ENCODE peak calls at places on chromosomes 11 and 22, in eight cellular contexts. One of them, this sample, is unnamed.

GRCh38 chr11:13534358-13534757 is 38.6 kb upstream of the PTH start:
- DNase-seq in right atrium auricular region: no peak
- DNase-seq in fibroblast of lung: no peak
- DNase-seq in aorta: no peak
- DNase-seq in CD4-positive, alpha-beta T cell: no peak
- DNase-seq in dorsolateral prefrontal cortex: no peak
- DNase-seq in PC-9: no peak
- DNase-seq in heart right ventricle: no peak
- DNase-seq in this sample: no peak

GRCh38 chr11:30830666-30831065 is 244.5 kb upstream of the MPPED2 start:
- DNase-seq in PC-9: no peak
- DNase-seq in right atrium auricular region: no peak
- DNase-seq in CD4-positive, alpha-beta T cell: no peak
- DNase-seq in dorsolateral prefrontal cortex: no peak
- DNase-seq in heart right ventricle: no peak
- DNase-seq in aorta: no peak
- DNase-seq in fibroblast of lung: no peak
- DNase-seq in this sample: no peak

GRCh38 chr11:33116535-33116934 is 44.7 kb downstream of the CSTF3 start:
- DNase-seq in heart right ventricle: no peak
- DNase-seq in PC-9: peak; percentile 67
- DNase-seq in right atrium auricular region: no peak
- DNase-seq in CD4-positive, alpha-beta T cell: no peak
- DNase-seq in fibroblast of lung: no peak
- DNase-seq in aorta: no peak
- DNase-seq in dorsolateral prefrontal cortex: no peak
- DNase-seq in this sample: peak; percentile 49

GRCh38 chr22:39240841-39241631 is 3.7 kb downstream of the PDGFB start:
- DNase-seq in dorsolateral prefrontal cortex: peak; percentile 46
- DNase-seq in aorta: no peak
- DNase-seq in heart right ventricle: peak; percentile 56
- DNase-seq in right atrium auricular region: peak; percentile 76
- DNase-seq in CD4-positive, alpha-beta T cell: peak; percentile 35
- DNase-seq in PC-9: peak; percentile 99
- DNase-seq in fibroblast of lung: no peak
- DNase-seq in this sample: peak; percentile 74

GRCh38 chr22:33893486-33893885 is 26.8 kb downstream of the LARGE1 start:
- DNase-seq in PC-9: no peak
- DNase-seq in fibroblast of lung: no peak
- DNase-seq in dorsolateral prefrontal cortex: no peak
- DNase-seq in aorta: no peak
- DNase-seq in right atrium auricular region: no peak
- DNase-seq in heart right ventricle: no peak
- DNase-seq in CD4-positive, alpha-beta T cell: no peak
- DNase-seq in this sample: no peak

GRCh38 chr11:134332189-134332631 is 422 bp downstream of the GLB1L2 start:
- DNase-seq in dorsolateral prefrontal cortex: no peak
- DNase-seq in PC-9: no peak
- DNase-seq in aorta: no peak
- DNase-seq in fibroblast of lung: no peak
- DNase-seq in right atrium auricular region: no peak
- DNase-seq in heart right ventricle: no peak
- DNase-seq in CD4-positive, alpha-beta T cell: peak; percentile 12
- DNase-seq in this sample: no peak

GRCh38 chr11:85759915-85760314 is 51.0 kb downstream of the SYTL2 start:
- DNase-seq in dorsolateral prefrontal cortex: no peak
- DNase-seq in right atrium auricular region: no peak
- DNase-seq in aorta: no peak
- DNase-seq in CD4-positive, alpha-beta T cell: no peak
- DNase-seq in PC-9: peak; percentile 82
- DNase-seq in heart right ventricle: no peak
- DNase-seq in fibroblast of lung: peak; percentile 89
- DNase-seq in this sample: no peak

GRCh38 chr22:48677168-48677520 is 1150.5 kb downstream of the BRD1 start:
- DNase-seq in PC-9: no peak
- DNase-seq in dorsolateral prefrontal cortex: no peak
- DNase-seq in aorta: no peak
- DNase-seq in right atrium auricular region: no peak
- DNase-seq in heart right ventricle: no peak
- DNase-seq in fibroblast of lung: no peak
- DNase-seq in CD4-positive, alpha-beta T cell: no peak
- DNase-seq in this sample: no peak

GRCh38 chr11:77959434-77959833 is 35.0 kb downstream of the INTS4 start:
- DNase-seq in CD4-positive, alpha-beta T cell: no peak
- DNase-seq in right atrium auricular region: no peak
- DNase-seq in PC-9: no peak
- DNase-seq in dorsolateral prefrontal cortex: no peak
- DNase-seq in aorta: no peak
- DNase-seq in heart right ventricle: no peak
- DNase-seq in fibroblast of lung: peak; percentile 5
- DNase-seq in this sample: no peak

GRCh38 chr22:45684169-45684568 is 12.5 kb downstream of the ATXN10 start:
- DNase-seq in aorta: no peak
- DNase-seq in right atrium auricular region: no peak
- DNase-seq in dorsolateral prefrontal cortex: no peak
- DNase-seq in PC-9: no peak
- DNase-seq in fibroblast of lung: no peak
- DNase-seq in CD4-positive, alpha-beta T cell: no peak
- DNase-seq in heart right ventricle: no peak
- DNase-seq in this sample: no peak

GRCh38 chr22:45682069-45682468 is 10.4 kb downstream of the ATXN10 start:
- DNase-seq in right atrium auricular region: no peak
- DNase-seq in CD4-positive, alpha-beta T cell: no peak
- DNase-seq in aorta: no peak
- DNase-seq in dorsolateral prefrontal cortex: no peak
- DNase-seq in heart right ventricle: no peak
- DNase-seq in PC-9: no peak
- DNase-seq in fibroblast of lung: no peak
- DNase-seq in this sample: no peak

GRCh38 chr22:45684752-45685359 is 13.2 kb downstream of the ATXN10 start:
- DNase-seq in PC-9: no peak
- DNase-seq in CD4-positive, alpha-beta T cell: no peak
- DNase-seq in dorsolateral prefrontal cortex: no peak
- DNase-seq in heart right ventricle: no peak
- DNase-seq in right atrium auricular region: no peak
- DNase-seq in aorta: no peak
- DNase-seq in fibroblast of lung: no peak
- DNase-seq in this sample: no peak

GRCh38 chr22:45683248-45683647 is 11.6 kb downstream of the ATXN10 start:
- DNase-seq in fibroblast of lung: no peak
- DNase-seq in right atrium auricular region: no peak
- DNase-seq in CD4-positive, alpha-beta T cell: no peak
- DNase-seq in PC-9: no peak
- DNase-seq in heart right ventricle: no peak
- DNase-seq in dorsolateral prefrontal cortex: no peak
- DNase-seq in aorta: no peak
- DNase-seq in this sample: no peak

GRCh38 chr22:45683680-45684079 is 12.0 kb downstream of the ATXN10 start:
- DNase-seq in fibroblast of lung: no peak
- DNase-seq in CD4-positive, alpha-beta T cell: no peak
- DNase-seq in right atrium auricular region: no peak
- DNase-seq in aorta: no peak
- DNase-seq in PC-9: no peak
- DNase-seq in heart right ventricle: no peak
- DNase-seq in dorsolateral prefrontal cortex: no peak
- DNase-seq in this sample: no peak
- H3K27ac ChIP-seq in fibroblast of lung: no peak overlapping the region
- H3K27ac ChIP-seq in CD4-positive, alpha-beta T cell: no peak overlapping the region
- H3K27ac ChIP-seq in right atrium auricular region: no peak overlapping the region
- H3K27ac ChIP-seq in aorta: no peak overlapping the region
- H3K27ac ChIP-seq in PC-9: peak overlapping the region; percentile 97
- H3K27ac ChIP-seq in heart right ventricle: no peak overlapping the region
- H3K27ac ChIP-seq in dorsolateral prefrontal cortex: no peak overlapping the region
- H3K27ac ChIP-seq in this sample: no peak overlapping the region

DNA sequence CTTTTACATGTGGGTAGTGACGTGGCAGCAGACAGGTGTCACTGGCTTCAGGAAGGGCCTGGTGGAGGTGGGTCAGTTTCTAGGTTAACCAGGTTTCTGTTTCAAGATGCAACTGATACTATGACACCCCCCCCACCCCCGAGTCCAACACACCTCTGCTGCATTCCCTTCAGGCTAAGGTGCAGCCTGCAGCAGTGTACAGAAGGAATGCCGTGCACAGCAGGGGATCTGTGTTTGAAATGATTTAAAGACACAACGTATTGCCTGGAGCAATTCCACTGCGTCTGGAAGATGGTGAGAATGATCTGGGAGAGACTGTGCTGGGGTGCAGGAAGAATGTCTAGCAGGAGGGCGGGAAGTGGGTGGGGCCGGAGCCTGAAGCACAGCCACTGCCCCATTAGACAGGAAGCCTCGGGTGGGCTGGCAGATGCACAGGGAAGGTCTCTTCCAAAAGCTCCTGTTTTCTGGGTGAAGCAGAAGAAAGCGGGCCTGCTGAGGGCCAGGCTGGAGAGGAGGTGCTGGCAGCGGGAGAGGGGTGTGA is 11.9 kb upstream of the TESMIN start:
- DNase-seq in dorsolateral prefrontal cortex: no peak
- DNase-seq in heart right ventricle: no peak
- DNase-seq in CD4-positive, alpha-beta T cell: no peak
- DNase-seq in aorta: peak; percentile 60
- DNase-seq in fibroblast of lung: no peak
- DNase-seq in PC-9: peak; percentile 100
- DNase-seq in right atrium auricular region: no peak
- DNase-seq in this sample: peak; percentile 22
- H3K27ac ChIP-seq in dorsolateral prefrontal cortex: no peak overlapping the region
- H3K27ac ChIP-seq in heart right ventricle: no peak overlapping the region
- H3K27ac ChIP-seq in CD4-positive, alpha-beta T cell: no peak overlapping the region
- H3K27ac ChIP-seq in aorta: no peak overlapping the region
- H3K27ac ChIP-seq in fibroblast of lung: no peak overlapping the region
- H3K27ac ChIP-seq in PC-9: peak overlapping the region; percentile 88
- H3K27ac ChIP-seq in right atrium auricular region: no peak overlapping the region
- H3K27ac ChIP-seq in this sample: peak overlapping the region; percentile 55

DNA sequence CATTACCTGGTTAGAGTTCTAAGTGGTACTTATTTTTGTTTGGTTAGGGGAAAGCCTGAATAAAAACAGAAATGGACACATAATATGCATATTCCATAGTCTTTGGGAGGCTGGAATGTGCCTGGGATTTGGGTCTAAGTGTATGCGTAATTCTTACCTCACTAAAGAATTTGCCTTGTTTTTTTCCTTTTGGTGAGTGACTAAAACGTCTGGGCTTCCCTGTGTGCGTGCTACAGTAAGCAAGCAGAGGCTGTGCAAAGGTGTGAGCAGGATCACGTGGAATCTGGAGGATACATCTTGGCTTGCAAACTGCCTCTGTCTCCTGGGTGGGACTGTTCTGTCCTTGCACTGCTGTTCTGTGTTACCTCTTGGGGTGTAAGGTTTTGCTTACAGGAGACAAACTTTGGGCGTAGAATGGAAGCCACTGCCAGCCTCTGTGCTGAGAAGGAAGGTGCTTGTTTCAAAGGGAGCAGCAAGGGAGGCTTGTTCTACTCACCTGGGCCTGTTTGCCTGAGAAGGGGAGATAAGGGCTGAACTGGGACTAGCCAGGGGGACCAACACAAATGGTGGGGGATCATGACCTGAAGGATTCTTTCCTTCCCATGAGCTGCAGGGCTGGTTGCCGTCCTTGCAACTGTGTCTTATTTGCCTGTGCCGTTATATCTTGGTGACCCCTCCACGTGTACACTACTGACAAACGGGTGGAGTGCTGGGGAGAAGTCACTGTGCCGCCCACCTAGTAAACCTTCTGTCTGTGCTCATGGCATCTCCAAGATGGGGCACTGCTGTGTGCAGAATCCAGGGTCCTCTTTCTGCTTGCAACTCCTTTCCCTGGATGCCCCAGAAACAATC is 4.5 kb downstream of the NEAT1 start:
- DNase-seq in heart right ventricle: no peak
- DNase-seq in PC-9: peak; percentile 54
- DNase-seq in aorta: peak; percentile 81
- DNase-seq in fibroblast of lung: peak; percentile 71
- DNase-seq in dorsolateral prefrontal cortex: no peak
- DNase-seq in CD4-positive, alpha-beta T cell: no peak
- DNase-seq in right atrium auricular region: peak; percentile 65
- DNase-seq in this sample: no peak
- H3K27ac ChIP-seq in heart right ventricle: peak overlapping the region; percentile 100
- H3K27ac ChIP-seq in PC-9: peak overlapping the region; percentile 100
- H3K27ac ChIP-seq in aorta: no peak overlapping the region
- H3K27ac ChIP-seq in fibroblast of lung: peak overlapping the region; percentile 100
- H3K27ac ChIP-seq in dorsolateral prefrontal cortex: peak overlapping the region; percentile 100
- H3K27ac ChIP-seq in CD4-positive, alpha-beta T cell: peak overlapping the region; percentile 99
- H3K27ac ChIP-seq in right atrium auricular region: peak overlapping the region; percentile 99
- H3K27ac ChIP-seq in this sample: peak overlapping the region; percentile 100

GRCh38 chr11:2891291-2891690 is 5.7 kb upstream of the CDKN1C start:
- DNase-seq in heart right ventricle: no peak
- DNase-seq in fibroblast of lung: peak; percentile 26
- DNase-seq in aorta: no peak
- DNase-seq in dorsolateral prefrontal cortex: no peak
- DNase-seq in PC-9: no peak
- DNase-seq in CD4-positive, alpha-beta T cell: no peak
- DNase-seq in right atrium auricular region: no peak
- DNase-seq in this sample: no peak

GRCh38 chr11:2892215-2893020 is 6.8 kb upstream of the CDKN1C start:
- DNase-seq in aorta: no peak
- DNase-seq in CD4-positive, alpha-beta T cell: peak; percentile 71
- DNase-seq in fibroblast of lung: peak; percentile 70
- DNase-seq in dorsolateral prefrontal cortex: peak; percentile 28
- DNase-seq in PC-9: peak; percentile 50
- DNase-seq in right atrium auricular region: no peak
- DNase-seq in heart right ventricle: peak; percentile 57
- DNase-seq in this sample: no peak

GRCh38 chr11:2891901-2892214 is 6.3 kb upstream of the CDKN1C start:
- DNase-seq in dorsolateral prefrontal cortex: peak; percentile 45
- DNase-seq in fibroblast of lung: no peak
- DNase-seq in CD4-positive, alpha-beta T cell: no peak
- DNase-seq in PC-9: no peak
- DNase-seq in right atrium auricular region: no peak
- DNase-seq in heart right ventricle: peak; percentile 56
- DNase-seq in aorta: no peak
- DNase-seq in this sample: no peak

GRCh38 chr11:2893935-2894334 is 8.4 kb upstream of the CDKN1C start:
- DNase-seq in heart right ventricle: no peak
- DNase-seq in aorta: no peak
- DNase-seq in right atrium auricular region: no peak
- DNase-seq in CD4-positive, alpha-beta T cell: no peak
- DNase-seq in PC-9: no peak
- DNase-seq in dorsolateral prefrontal cortex: no peak
- DNase-seq in fibroblast of lung: no peak
- DNase-seq in this sample: no peak

GRCh38 chr11:2893021-2893528 is 7.5 kb upstream of the CDKN1C start:
- DNase-seq in fibroblast of lung: no peak
- DNase-seq in PC-9: no peak
- DNase-seq in aorta: no peak
- DNase-seq in right atrium auricular region: no peak
- DNase-seq in CD4-positive, alpha-beta T cell: no peak
- DNase-seq in heart right ventricle: no peak
- DNase-seq in dorsolateral prefrontal cortex: no peak
- DNase-seq in this sample: no peak
- H3K27ac ChIP-seq in fibroblast of lung: no peak overlapping the region
- H3K27ac ChIP-seq in PC-9: peak overlapping the region; percentile 63
- H3K27ac ChIP-seq in aorta: no peak overlapping the region
- H3K27ac ChIP-seq in right atrium auricular region: peak overlapping the region; percentile 46
- H3K27ac ChIP-seq in CD4-positive, alpha-beta T cell: peak overlapping the region; percentile 68
- H3K27ac ChIP-seq in heart right ventricle: peak overlapping the region; percentile 82
- H3K27ac ChIP-seq in dorsolateral prefrontal cortex: no peak overlapping the region
- H3K27ac ChIP-seq in this sample: peak overlapping the region; percentile 67

GRCh38 chr22:19576460-19577421 is 52.5 kb upstream of the CLDN5 start:
- DNase-seq in heart right ventricle: peak; percentile 36
- DNase-seq in dorsolateral prefrontal cortex: no peak
- DNase-seq in CD4-positive, alpha-beta T cell: peak; percentile 40
- DNase-seq in aorta: no peak
- DNase-seq in fibroblast of lung: peak; percentile 15
- DNase-seq in right atrium auricular region: no peak
- DNase-seq in PC-9: peak; percentile 38
- DNase-seq in this sample: no peak
- H3K27ac ChIP-seq in heart right ventricle: peak overlapping the region; percentile 80
- H3K27ac ChIP-seq in dorsolateral prefrontal cortex: no peak overlapping the region
- H3K27ac ChIP-seq in CD4-positive, alpha-beta T cell: no peak overlapping the region
- H3K27ac ChIP-seq in aorta: no peak overlapping the region
- H3K27ac ChIP-seq in fibroblast of lung: no peak overlapping the region
- H3K27ac ChIP-seq in right atrium auricular region: peak overlapping the region; percentile 51
- H3K27ac ChIP-seq in PC-9: peak overlapping the region; percentile 24
- H3K27ac ChIP-seq in this sample: peak overlapping the region; percentile 85

This sample was measured in epithelial cell of prostate.